ENCODE peak calls at places on chromosomes 5 and 9, in eight cellular contexts. N, P, I, O, H, A, D and S are unnamed samples.
A peak's percentile ranks its signal among the peaks of the same experiment; 100 is the strongest.

GRCh38 chr5:129474544-129474943 is 14.4 kb downstream of the ADAMTS19 start:
- DNase-seq in A (no peak), D (no peak), I (no peak), H (no peak), O (no peak), N (no peak), P (no peak), S (no peak)

GRCh38 chr5:176819476-176819875 is 9.1 kb downstream of the UNC5A start:
- DNase-seq in O (no peak), H (no peak), A (no peak), P (no peak), D (no peak), I (no peak), N (no peak), S (no peak)

GRCh38 chr9:108017671-108018070 is 528.1 kb upstream of the KLF4 start:
- DNase-seq in P (no peak), N (no peak), I (no peak), O (no peak), H (no peak), A (no peak), D (no peak), S (no peak)

GRCh38 chr5:32785639-32786216 is 74.6 kb downstream of the NPR3 start:
- DNase-seq in P (no peak), H (no peak), N (no peak), O (no peak), D (no peak), I (no peak), A (no peak), S (no peak)

GRCh38 chr5:111830333-111830732 is 73.3 kb upstream of the NREP start:
- DNase-seq in A (no peak), D (no peak), P (no peak), O (no peak), N (no peak), H (no peak), I (no peak), S (peak; percentile 9)

GRCh38 chr9:2199999-2200796 is 185.1 kb downstream of the SMARCA2 start:
- DNase-seq in O (no peak), P (no peak), D (no peak), I (no peak), A (no peak), H (no peak), N (no peak), S (no peak)

GRCh38 chr5:175889910-175890684 is 18.7 kb downstream of the CPLX2 start:
- DNase-seq in D (no peak), H (no peak), I (no peak), P (no peak), N (no peak), A (peak; percentile 69), O (no peak), S (peak; percentile 60)

GRCh38 chr5:91556-92263 is at the start of gene PLEKHG4B:
- DNase-seq in I (no peak), P (no peak), N (no peak), O (no peak), H (peak; percentile 62), A (no peak), D (peak; percentile 91), S (peak; percentile 95)

GRCh38 chr5:27477550-27477949 is 439.2 kb upstream of the CDH9 start:
- DNase-seq in O (no peak), I (no peak), D (no peak), N (no peak), H (no peak), P (no peak), A (no peak), S (no peak)

GRCh38 chr5:135493406-135494180 is 41.4 kb upstream of the TIFAB start:
- DNase-seq in P (no peak), O (peak; percentile 25), H (no peak), D (no peak), A (no peak), N (no peak), I (no peak), S (no peak)

GRCh38 chr9:17580119-17580518 is 1.3 kb downstream of the SH3GL2 start:
- DNase-seq in A (no peak), I (no peak), D (no peak), O (no peak), N (no peak), P (no peak), H (no peak), S (no peak)

GRCh38 chr5:172443441-172444109 is 10.8 kb downstream of the SH3PXD2B start:
- DNase-seq in D (no peak), N (no peak), A (no peak), I (peak; percentile 41), O (peak; percentile 73), H (peak; percentile 91), P (peak; percentile 53), S (no peak)

GRCh38 chr5:145101246-145101645 is 733.9 kb downstream of the PRELID2 start:
- DNase-seq in P (no peak), A (no peak), N (no peak), H (no peak), I (no peak), D (no peak), O (no peak), S (no peak)

GRCh38 chr9:106960238-106960637 is 97.3 kb downstream of the ZNF462 start:
- DNase-seq in P (no peak), N (no peak), D (no peak), A (no peak), O (no peak), H (no peak), I (no peak), S (no peak)

GRCh38 chr5:143390941-143391340 is 12.5 kb downstream of the NR3C1 start:
- DNase-seq in A (no peak), I (no peak), N (no peak), O (no peak), P (no peak), H (no peak), D (no peak), S (no peak)

GRCh38 chr5:103393131-103393754 is 134.7 kb downstream of the MACIR start:
- DNase-seq in A (no peak), O (no peak), P (no peak), N (no peak), I (no peak), D (no peak), H (no peak), S (no peak)

GRCh38 chr9:89482950-89483349 is 15.0 kb downstream of the SEMA4D start:
- DNase-seq in N (no peak), H (peak; percentile 47), I (no peak), P (no peak), D (no peak), O (no peak), A (no peak), S (no peak)

GRCh38 chr5:150946351-150946905 is 41.6 kb upstream of the ZNF300 start:
- DNase-seq in I (no peak), D (no peak), N (no peak), O (peak; percentile 61), A (peak; percentile 66), H (peak; percentile 82), P (peak; percentile 81), S (no peak)

GRCh38 chr5:149381986-149382338 is 2.9 kb upstream of the IL17B start:
- DNase-seq in N (peak; percentile 76), H (peak; percentile 90), D (peak; percentile 38), I (peak; percentile 67), P (peak; percentile 45), O (peak; percentile 42), A (peak; percentile 71), S (peak; percentile 24)

GRCh38 chr5:168125445-168126199 is 165.8 kb upstream of the WWC1 start:
- DNase-seq in D (no peak), A (no peak), P (no peak), N (no peak), I (no peak), H (no peak), O (no peak), S (no peak)

GRCh38 chr5:54701179-54701578 is 183.6 kb downstream of the SNX18 start:
- DNase-seq in P (no peak), D (no peak), A (no peak), N (no peak), O (no peak), I (no peak), H (peak; percentile 91), S (peak; percentile 9)

GRCh38 chr9:134063088-134063875 is 4.5 kb downstream of the BRD3 start:
- DNase-seq in P (no peak), A (peak; percentile 49), N (no peak), H (no peak), O (no peak), D (no peak), I (no peak), S (no peak)

GRCh38 chr5:178114325-178115135 is 1.2 kb downstream of the N4BP3 start:
- DNase-seq in A (no peak), N (peak; percentile 59), H (no peak), O (peak; percentile 18), P (no peak), I (peak; percentile 41), D (no peak), S (no peak)

GRCh38 chr5:133746834-133747233 is 134.5 kb upstream of the FSTL4 start:
- DNase-seq in D (no peak), P (no peak), H (peak; percentile 50), A (no peak), N (no peak), O (no peak), I (no peak), S (no peak)

GRCh38 chr5:58399951-58400350 is 59.9 kb downstream of the PLK2 start:
- DNase-seq in O (no peak), P (no peak), D (no peak), A (no peak), H (no peak), N (no peak), I (no peak), S (no peak)